ENCODE peak calls at places on chromosomes 7 and 10, in five cellular contexts. I is body of pancreas, K is OCI-LY7, X is type B pancreatic cell, D is RWPE1. S is an unnamed sample.

GRCh38 chr7:27767374-27767773 is 27.4 kb downstream of the TAX1BP1 start:
- DNase-seq in I (no peak), K (no peak), X (no peak), D (no peak), S (no peak)

GRCh38 chr7:6621195-6622128 is 6.1 kb downstream of the ZNF853 start:
- DNase-seq in I (no peak), K (peak), X (no peak), D (no peak), S (no peak)

GRCh38 chr10:130807096-130807495 is 504.4 kb downstream of the TCERG1L start:
- DNase-seq in I (no peak), K (no peak), X (peak), D (no peak), S (no peak)

GRCh38 chr7:29479606-29480200 is 83.9 kb upstream of the PRR15 start:
- DNase-seq in I (no peak), K (no peak), X (no peak), D (no peak), S (no peak)

GRCh38 chr10:49297818-49298665 is 928 bp upstream of the C10orf71 start:
- DNase-seq in I (no peak), K (no peak), X (no peak), D (no peak), S (no peak)

GRCh38 chr7:149826344-149827088 is 11.7 kb upstream of the ZNF862 start:
- DNase-seq in I (no peak), K (no peak), X (no peak), D (no peak), S (no peak)

GRCh38 chr10:119724630-119725549 is 960 bp upstream of the INPP5F start:
- DNase-seq in I (no peak), K (peak), X (no peak), D (no peak), S (peak)

GRCh38 chr7:123719481-123719806 is 29.4 kb downstream of the WASL start:
- DNase-seq in I (no peak), K (no peak), X (no peak), D (no peak), S (no peak)

GRCh38 chr7:151249034-151249731 is 689 bp upstream of the SMARCD3 start:
- DNase-seq in I (peak), K (no peak), X (no peak), D (no peak), S (no peak)

GRCh38 chr7:133230591-133231194 is 22.2 kb upstream of the EXOC4 start:
- DNase-seq in I (peak), K (peak), X (no peak), D (no peak), S (peak)

DNA sequence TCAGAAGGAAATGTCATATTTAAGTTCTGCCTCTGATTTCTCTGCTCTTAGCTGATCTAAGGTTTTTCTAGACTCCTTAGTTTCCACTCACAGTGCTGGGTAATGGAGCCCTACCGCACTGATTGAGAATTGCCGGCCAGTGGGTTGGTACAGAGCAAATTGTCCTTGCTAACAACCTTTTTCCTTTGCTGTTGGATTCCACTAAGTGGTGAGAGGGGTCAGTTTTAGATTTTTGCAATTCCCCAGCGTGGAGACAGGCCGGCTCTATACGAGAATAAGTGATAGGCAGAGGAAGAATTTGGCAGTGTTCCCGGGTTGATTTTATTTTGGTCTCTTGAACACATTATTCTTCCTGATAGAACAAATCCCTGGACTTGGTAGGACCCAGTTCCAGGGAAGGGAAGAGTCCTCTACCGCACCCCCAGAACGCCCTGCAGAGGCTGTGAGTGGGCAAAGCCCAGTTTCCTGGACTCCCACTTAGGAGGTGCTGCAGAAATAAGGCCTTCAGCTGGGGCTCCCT is 2.9 kb upstream of the NRP1 start:
- DNase-seq in I (peak), K (no peak), X (no peak), D (peak), S (no peak)
- TF ChIP-seq CTCF in I (no peak), K (no peak), X (peak), D (no peak), S (no peak)

DNA sequence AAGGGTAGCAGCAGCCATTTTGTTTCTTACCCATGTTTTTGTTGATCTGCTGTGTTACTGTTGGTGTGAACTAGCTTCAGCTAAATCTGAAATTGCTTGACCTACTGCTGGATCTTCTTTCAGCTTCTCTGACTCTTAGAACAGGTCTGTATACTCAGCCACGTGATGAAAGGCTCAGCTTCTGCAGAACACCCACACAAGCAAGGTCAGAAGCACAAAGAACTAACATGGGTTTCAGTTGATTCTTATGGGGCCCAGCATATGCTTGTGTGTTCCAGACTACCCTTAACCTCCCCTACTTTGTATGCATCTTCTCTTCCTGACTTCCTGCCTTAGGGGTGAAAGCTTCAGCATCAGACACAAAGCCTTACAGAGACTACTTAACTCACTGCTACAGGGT is 186.8 kb downstream of the HGF start:
- DNase-seq in I (no peak), K (no peak), X (no peak), D (no peak), S (no peak)
- TF ChIP-seq CTCF in I (no peak), K (no peak), X (no peak), D (no peak), S (no peak)

GRCh38 chr7:82098410-82098809 is 328.6 kb upstream of the HGF start:
- DNase-seq in I (no peak), K (no peak), X (no peak), D (no peak), S (no peak)
- TF ChIP-seq CTCF in I (no peak), K (no peak), X (no peak), D (no peak), S (no peak)

GRCh38 chr7:42843209-42843800 is 68.6 kb downstream of the C7orf25 start:
- DNase-seq in I (peak), K (peak), X (no peak), D (peak), S (peak)
- TF ChIP-seq CTCF in I (peak), K (peak), X (peak), D (peak), S (peak)

S was measured in GM10248.